ENCODE peak calls at places on chromosomes 12 and 14, in nine cellular contexts. E is fibroblast of lung, V is astrocyte of the cerebellum, A is AG04450, Y is GM13976, N is endodermal cell, L is lower lobe of right lung, Z is left lung, U is GM20000. H is an unnamed sample.

GRCh38 chr14:93009471-93010117 is 86.6 kb downstream of the CHGA start:
- DNase-seq in N (no peak), L (no peak), E (no peak), Y (no peak), U (no peak), V (no peak), Z (no peak), A (no peak), H (no peak)

GRCh38 chr14:74084277-74085046 is at the start of the genes ALDH6A1 and LIN52:
- DNase-seq in L (peak), V (peak), U (peak), E (peak), Y (peak), Z (peak), N (peak), A (peak), H (peak)

GRCh38 chr14:76654573-76654955 is 106.7 kb upstream of the VASH1 start:
- DNase-seq in L (no peak), A (no peak), Z (no peak), E (no peak), Y (no peak), V (no peak), U (no peak), N (no peak), H (no peak)

GRCh38 chr12:56897844-56898341 is 36.3 kb downstream of the SDR9C7 start:
- DNase-seq in Y (no peak), E (no peak), U (no peak), N (no peak), Z (no peak), A (no peak), V (no peak), L (no peak), H (no peak)

GRCh38 chr12:6551496-6552139 is 4.2 kb downstream of the IFFO1 start:
- DNase-seq in V (no peak), Y (no peak), A (no peak), E (peak), U (no peak), N (no peak), Z (peak), L (no peak), H (no peak)

GRCh38 chr12:34397591-34398365 is 375.5 kb downstream of the ALG10 start:
- DNase-seq in E (no peak), U (peak), L (peak), Z (peak), Y (peak), A (no peak), V (no peak), N (peak), H (no peak)

GRCh38 chr14:37968664-37969225 is 239.0 kb upstream of the SSTR1 start:
- DNase-seq in V (no peak), Y (no peak), A (no peak), N (no peak), Z (no peak), L (no peak), E (no peak), U (no peak), H (no peak)

GRCh38 chr14:92490239-92490959 is 23.2 kb upstream of the RIN3 start:
- DNase-seq in L (no peak), A (no peak), Y (no peak), U (no peak), Z (no peak), V (no peak), E (no peak), N (no peak), H (no peak)

GRCh38 chr14:95024380-95024779 is 132.9 kb downstream of the DICER1 start:
- DNase-seq in Y (no peak), N (no peak), Z (no peak), E (no peak), A (no peak), L (no peak), U (no peak), V (no peak), H (no peak)

GRCh38 chr14:80959448-80960006 is 4.1 kb downstream of the TSHR start:
- DNase-seq in E (no peak), A (no peak), V (no peak), Z (no peak), U (peak), Y (peak), N (no peak), L (no peak), H (no peak)

GRCh38 chr12:105120551-105120950 is 13.0 kb downstream of the WASHC4 start:
- DNase-seq in V (no peak), U (no peak), A (no peak), E (no peak), L (no peak), Z (no peak), Y (no peak), N (no peak), H (no peak)

GRCh38 chr14:61538464-61539022 is 156.8 kb upstream of the HIF1A start:
- DNase-seq in L (no peak), E (no peak), N (no peak), V (no peak), A (no peak), Y (no peak), U (no peak), Z (no peak), H (no peak)

GRCh38 chr12:132276720-132277373 is 52.5 kb downstream of the GALNT9 start:
- DNase-seq in A (no peak), U (no peak), Z (no peak), L (no peak), E (no peak), N (no peak), Y (no peak), V (no peak), H (no peak)

GRCh38 chr12:50842637-50843493 is at the start of gene TMPRSS12:
- DNase-seq in E (peak), Z (peak), U (no peak), Y (no peak), A (no peak), L (peak), V (no peak), N (peak), H (no peak)

GRCh38 chr12:94718114-94718513 is 67.8 kb upstream of the TMCC3 start:
- DNase-seq in A (no peak), V (no peak), L (no peak), Y (no peak), E (peak), U (no peak), N (no peak), Z (no peak), H (no peak)

GRCh38 chr12:81639196-81639595 is 120.0 kb downstream of the PPFIA2 start:
- DNase-seq in Y (no peak), L (no peak), N (no peak), V (peak), A (no peak), U (no peak), Z (no peak), E (no peak), H (no peak)

DNA sequence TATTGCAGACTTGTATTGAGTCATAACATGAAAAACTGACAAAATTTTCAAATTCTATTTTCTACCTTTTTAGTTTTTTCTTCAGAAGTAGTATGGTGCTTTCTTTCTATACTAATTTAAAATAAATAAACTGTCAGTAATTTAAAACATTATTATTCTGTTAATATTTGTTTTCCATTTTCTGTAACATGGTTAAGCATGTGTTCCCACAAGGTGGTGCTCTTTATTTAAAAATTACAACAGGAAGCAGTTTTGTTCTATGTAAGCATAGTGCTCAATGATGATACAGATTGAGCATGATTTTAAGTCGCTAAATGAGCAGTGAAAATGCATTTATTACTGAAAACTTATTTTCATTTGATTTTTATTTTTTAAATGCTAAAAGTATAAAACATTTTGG is 114.6 kb downstream of the PPFIA2 start:
- DNase-seq in E (peak), Z (no peak), L (no peak), V (peak), Y (peak), N (no peak), A (no peak), U (peak), H (no peak)
- TF ChIP-seq CTCF in E (peak), Z (no peak), L (peak), V (peak), Y (no peak), N (peak), A (peak), U (no peak), H (peak)

DNA sequence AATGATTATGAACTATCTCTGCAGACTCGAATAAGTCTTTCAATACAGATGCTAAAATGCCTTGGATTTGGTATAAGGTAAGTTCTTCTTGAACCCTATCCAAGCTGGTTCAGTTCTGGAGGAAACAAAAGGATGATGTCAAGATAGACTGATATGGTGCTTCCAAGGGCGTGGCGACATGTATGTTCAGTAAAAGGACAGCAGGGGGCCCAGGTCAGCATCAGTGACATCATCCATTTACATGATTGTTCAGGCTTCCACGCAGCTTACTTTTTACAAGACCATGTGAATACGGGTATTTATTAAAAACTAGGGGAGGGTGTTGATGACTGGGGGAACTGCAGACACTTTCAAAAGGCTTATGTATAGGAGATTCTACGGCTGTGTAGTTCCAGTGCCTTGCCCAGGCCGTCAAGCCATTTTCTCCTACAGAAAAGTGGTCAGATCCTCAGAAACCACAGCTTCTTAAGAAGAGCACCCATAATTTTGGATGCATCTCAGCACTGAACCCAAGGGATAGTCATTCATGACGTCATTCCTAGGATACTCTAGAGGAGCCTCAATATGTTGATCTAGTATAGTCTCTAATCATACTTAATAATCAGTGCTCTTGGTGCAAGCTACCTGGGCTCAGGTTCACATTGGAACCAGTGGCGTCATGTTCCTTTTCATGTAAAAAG is 527.7 kb downstream of the FUT8 start:
- DNase-seq in A (no peak), Z (no peak), V (no peak), Y (peak), N (no peak), L (no peak), U (peak), E (no peak), H (no peak)
- TF ChIP-seq CTCF in A (no peak), Z (no peak), V (no peak), Y (peak), N (peak), L (no peak), U (no peak), E (no peak), H (no peak)

GRCh38 chr12:19852100-19852855 is 413.0 kb downstream of the AEBP2 start:
- DNase-seq in U (no peak), Y (no peak), L (no peak), V (no peak), Z (no peak), N (no peak), E (no peak), A (no peak), H (no peak)
- TF ChIP-seq CTCF in U (no peak), Y (no peak), L (no peak), V (no peak), Z (no peak), N (no peak), E (no peak), A (no peak), H (no peak)

GRCh38 chr12:80946591-80946990 is 8.9 kb upstream of the LIN7A start:
- DNase-seq in Y (no peak), U (no peak), N (no peak), Z (no peak), A (no peak), L (no peak), V (no peak), E (peak), H (no peak)
- TF ChIP-seq CTCF in Y (no peak), U (no peak), N (peak), Z (no peak), A (peak), L (no peak), V (no peak), E (no peak), H (peak)

GRCh38 chr12:107895966-107896365 is 121.5 kb downstream of the ASCL4 start:
- DNase-seq in Z (no peak), N (no peak), Y (no peak), E (no peak), U (no peak), L (no peak), A (no peak), V (no peak), H (no peak)

GRCh38 chr12:107894589-107894988 is 120.1 kb downstream of the ASCL4 start:
- DNase-seq in V (no peak), Y (no peak), Z (no peak), N (no peak), E (no peak), A (no peak), L (no peak), U (no peak), H (no peak)

DNA sequence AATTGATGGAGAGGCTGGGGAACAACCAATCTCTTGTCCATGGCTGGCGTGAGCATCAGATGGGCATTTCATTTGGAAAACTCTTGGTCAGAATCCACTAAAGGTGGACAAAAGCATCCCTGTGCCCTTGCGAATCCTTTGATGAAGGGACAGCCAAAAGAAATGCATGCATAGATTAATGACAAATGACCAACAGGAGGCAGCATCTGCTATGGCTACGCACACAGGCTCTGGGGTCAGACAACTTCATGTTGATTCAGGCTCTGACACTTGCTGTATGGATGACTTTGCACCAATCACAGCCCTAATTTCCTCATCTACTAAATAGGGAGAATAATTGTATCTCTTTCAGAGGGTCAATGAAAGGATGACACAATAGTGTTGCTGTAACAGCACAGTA is 117.5 kb downstream of the ASCL4 start:
- DNase-seq in A (no peak), Y (peak), E (peak), N (peak), V (no peak), Z (no peak), U (peak), L (no peak), H (no peak)
- TF ChIP-seq CTCF in A (no peak), Y (peak), E (peak), N (peak), V (peak), Z (no peak), U (peak), L (peak), H (peak)